ENCODE peak calls at places on chromosome 12, in five cellular contexts. One of them, this sample, is unnamed.

GRCh38 chr12:27229367-27229766 is 14.7 kb upstream of the STK38L start:
- DNase-seq in HepG2: no peak
- DNase-seq in K562: no peak
- DNase-seq in H1: no peak
- DNase-seq in GM12878: no peak
- DNase-seq in this sample: no peak

GRCh38 chr12:22800332-22800731 is 175.4 kb downstream of the ETNK1 start:
- DNase-seq in HepG2: no peak
- DNase-seq in K562: no peak
- DNase-seq in H1: no peak
- DNase-seq in GM12878: no peak
- DNase-seq in this sample: no peak

GRCh38 chr12:96824074-96824837 is 82.8 kb upstream of the NEDD1 start:
- DNase-seq in HepG2: no peak
- DNase-seq in K562: no peak
- DNase-seq in H1: no peak
- DNase-seq in GM12878: no peak
- DNase-seq in this sample: no peak

GRCh38 chr12:754238-754816 is 1.9 kb downstream of the WNK1 start:
- DNase-seq in HepG2: no peak
- DNase-seq in K562: no peak
- DNase-seq in H1: no peak
- DNase-seq in GM12878: no peak
- DNase-seq in this sample: peak

GRCh38 chr12:44217146-44217883 is 381.4 kb downstream of the TMEM117 start:
- DNase-seq in HepG2: no peak
- DNase-seq in K562: no peak
- DNase-seq in H1: no peak
- DNase-seq in GM12878: no peak
- DNase-seq in this sample: no peak

GRCh38 chr12:12823811-12824210 is 10.7 kb downstream of the DDX47 start:
- DNase-seq in HepG2: no peak
- DNase-seq in K562: no peak
- DNase-seq in H1: no peak
- DNase-seq in GM12878: no peak
- DNase-seq in this sample: no peak

GRCh38 chr12:4987076-4987775 is 56.5 kb upstream of the KCNA5 start:
- DNase-seq in HepG2: no peak
- DNase-seq in K562: no peak
- DNase-seq in H1: no peak
- DNase-seq in GM12878: no peak
- DNase-seq in this sample: no peak

GRCh38 chr12:121866331-121866730 is 7.7 kb upstream of the HPD start:
- DNase-seq in HepG2: no peak
- DNase-seq in K562: no peak
- DNase-seq in H1: no peak
- DNase-seq in GM12878: no peak
- DNase-seq in this sample: no peak

GRCh38 chr12:19847294-19848059 is 408.2 kb downstream of the AEBP2 start:
- DNase-seq in HepG2: no peak
- DNase-seq in K562: no peak
- DNase-seq in H1: no peak
- DNase-seq in GM12878: no peak
- DNase-seq in this sample: no peak

GRCh38 chr12:93223440-93224426 is 154.0 kb upstream of the NUDT4 start:
- DNase-seq in HepG2: no peak
- DNase-seq in K562: no peak
- DNase-seq in H1: no peak
- DNase-seq in GM12878: no peak
- DNase-seq in this sample: no peak

GRCh38 chr12:22467190-22467589 is 77.2 kb downstream of the C2CD5 start:
- DNase-seq in HepG2: no peak
- DNase-seq in K562: no peak
- DNase-seq in H1: no peak
- DNase-seq in GM12878: no peak
- DNase-seq in this sample: no peak

GRCh38 chr12:49489720-49490119 is 49.1 kb upstream of the KCNH3 start:
- DNase-seq in HepG2: no peak
- DNase-seq in K562: no peak
- DNase-seq in H1: no peak
- DNase-seq in GM12878: no peak
- DNase-seq in this sample: no peak

GRCh38 chr12:5447329-5447728 is 15.4 kb downstream of the NTF3 start:
- DNase-seq in HepG2: no peak
- DNase-seq in K562: no peak
- DNase-seq in H1: no peak
- DNase-seq in GM12878: no peak
- DNase-seq in this sample: no peak

GRCh38 chr12:122028165-122028591 is 6.5 kb downstream of the BCL7A start:
- DNase-seq in HepG2: no peak
- DNase-seq in K562: no peak
- DNase-seq in H1: no peak
- DNase-seq in GM12878: no peak
- DNase-seq in this sample: no peak

GRCh38 chr12:117579939-117580717 is 218.7 kb upstream of the NOS1 start:
- DNase-seq in HepG2: no peak
- DNase-seq in K562: no peak
- DNase-seq in H1: no peak
- DNase-seq in GM12878: no peak
- DNase-seq in this sample: no peak

GRCh38 chr12:116684891-116685290 is 53.0 kb downstream of the SPRING1 start:
- DNase-seq in HepG2: no peak
- DNase-seq in K562: no peak
- DNase-seq in H1: no peak
- DNase-seq in GM12878: no peak
- DNase-seq in this sample: no peak

GRCh38 chr12:122062832-122063690 is 15.5 kb upstream of the MLXIP start:
- DNase-seq in HepG2: peak
- DNase-seq in K562: peak
- DNase-seq in H1: no peak
- DNase-seq in GM12878: no peak
- DNase-seq in this sample: peak

GRCh38 chr12:107325075-107325474 is 231.7 kb upstream of the CRY1 start:
- DNase-seq in HepG2: no peak
- DNase-seq in K562: no peak
- DNase-seq in H1: no peak
- DNase-seq in GM12878: no peak
- DNase-seq in this sample: no peak

GRCh38 chr12:48717252-48717695 is 767 bp upstream of the CCNT1 start:
- DNase-seq in HepG2: no peak
- DNase-seq in K562: no peak
- DNase-seq in H1: no peak
- DNase-seq in GM12878: peak
- DNase-seq in this sample: peak

GRCh38 chr12:119175115-119175514 is 3.6 kb upstream of the HSPB8 start:
- DNase-seq in HepG2: no peak
- DNase-seq in K562: no peak
- DNase-seq in H1: no peak
- DNase-seq in GM12878: no peak
- DNase-seq in this sample: no peak

GRCh38 chr12:75979181-75979580 is 52.4 kb downstream of the PHLDA1 start:
- DNase-seq in HepG2: no peak
- DNase-seq in K562: no peak
- DNase-seq in H1: no peak
- DNase-seq in GM12878: no peak
- DNase-seq in this sample: peak

GRCh38 chr12:102302553-102302952 is 104.9 kb upstream of the PMCH start:
- DNase-seq in HepG2: no peak
- DNase-seq in K562: no peak
- DNase-seq in H1: no peak
- DNase-seq in GM12878: no peak
- DNase-seq in this sample: no peak

GRCh38 chr12:89333564-89334252 is 18.6 kb downstream of the DUSP6 start:
- DNase-seq in HepG2: no peak
- DNase-seq in K562: peak
- DNase-seq in H1: no peak
- DNase-seq in GM12878: no peak
- DNase-seq in this sample: no peak

GRCh38 chr12:81639196-81639595 is 120.0 kb downstream of the PPFIA2 start:
- DNase-seq in HepG2: no peak
- DNase-seq in K562: no peak
- DNase-seq in H1: no peak
- DNase-seq in GM12878: no peak
- DNase-seq in this sample: no peak

GRCh38 chr12:122106891-122107660 is 28.5 kb downstream of the MLXIP start:
- DNase-seq in HepG2: no peak
- DNase-seq in K562: no peak
- DNase-seq in H1: no peak
- DNase-seq in GM12878: no peak
- DNase-seq in this sample: no peak

GRCh38 chr12:97301576-97301975 is 161.0 kb upstream of the RMST start:
- DNase-seq in HepG2: no peak
- DNase-seq in K562: no peak
- DNase-seq in H1: no peak
- DNase-seq in GM12878: no peak
- DNase-seq in this sample: no peak

GRCh38 chr12:34206061-34206785 is 183.9 kb downstream of the ALG10 start:
- DNase-seq in HepG2: no peak
- DNase-seq in K562: no peak
- DNase-seq in H1: no peak
- DNase-seq in GM12878: no peak
- DNase-seq in this sample: no peak
- TF ChIP-seq HDAC2 in HepG2: no peak
- TF ChIP-seq HDAC2 in K562: no peak
- TF ChIP-seq HDAC2 in H1: no peak
- TF ChIP-seq HDAC2 in GM12878: no peak
- TF ChIP-seq HDAC2 in this sample: no peak

GRCh38 chr12:111436811-111437210 is 31.1 kb downstream of the SH2B3 start:
- DNase-seq in HepG2: no peak
- DNase-seq in K562: no peak
- DNase-seq in H1: no peak
- DNase-seq in GM12878: no peak
- DNase-seq in this sample: no peak

GRCh38 chr12:111440152-111440551 is 34.4 kb downstream of the SH2B3 start:
- DNase-seq in HepG2: no peak
- DNase-seq in K562: no peak
- DNase-seq in H1: no peak
- DNase-seq in GM12878: no peak
- DNase-seq in this sample: no peak

GRCh38 chr12:111437816-111438454 is 32.2 kb downstream of the SH2B3 start:
- DNase-seq in HepG2: no peak
- DNase-seq in K562: no peak
- DNase-seq in H1: no peak
- DNase-seq in GM12878: no peak
- DNase-seq in this sample: no peak

GRCh38 chr12:111439657-111440151 is 34.0 kb downstream of the SH2B3 start:
- DNase-seq in HepG2: no peak
- DNase-seq in K562: no peak
- DNase-seq in H1: no peak
- DNase-seq in GM12878: no peak
- DNase-seq in this sample: no peak

GRCh38 chr12:111438501-111438900 is 32.8 kb downstream of the SH2B3 start:
- DNase-seq in HepG2: no peak
- DNase-seq in K562: no peak
- DNase-seq in H1: no peak
- DNase-seq in GM12878: no peak
- DNase-seq in this sample: no peak
- TF ChIP-seq HDAC2 in HepG2: no peak
- TF ChIP-seq HDAC2 in K562: no peak
- TF ChIP-seq HDAC2 in H1: no peak
- TF ChIP-seq HDAC2 in GM12878: no peak
- TF ChIP-seq HDAC2 in this sample: no peak

GRCh38 chr12:55940065-55940732 is 9.2 kb downstream of the DGKA start:
- DNase-seq in HepG2: peak
- DNase-seq in K562: peak
- DNase-seq in H1: peak
- DNase-seq in GM12878: peak
- DNase-seq in this sample: peak

GRCh38 chr12:55938826-55939501 is 8.0 kb downstream of the DGKA start:
- DNase-seq in HepG2: no peak
- DNase-seq in K562: no peak
- DNase-seq in H1: no peak
- DNase-seq in GM12878: no peak
- DNase-seq in this sample: no peak

GRCh38 chr12:55942055-55942454 is 11.1 kb downstream of the DGKA start:
- DNase-seq in HepG2: no peak
- DNase-seq in K562: no peak
- DNase-seq in H1: no peak
- DNase-seq in GM12878: no peak
- DNase-seq in this sample: no peak

GRCh38 chr12:55946553-55946952 is 15.6 kb downstream of the DGKA start:
- DNase-seq in HepG2: no peak
- DNase-seq in K562: no peak
- DNase-seq in H1: no peak
- DNase-seq in GM12878: no peak
- DNase-seq in this sample: no peak

DNA sequence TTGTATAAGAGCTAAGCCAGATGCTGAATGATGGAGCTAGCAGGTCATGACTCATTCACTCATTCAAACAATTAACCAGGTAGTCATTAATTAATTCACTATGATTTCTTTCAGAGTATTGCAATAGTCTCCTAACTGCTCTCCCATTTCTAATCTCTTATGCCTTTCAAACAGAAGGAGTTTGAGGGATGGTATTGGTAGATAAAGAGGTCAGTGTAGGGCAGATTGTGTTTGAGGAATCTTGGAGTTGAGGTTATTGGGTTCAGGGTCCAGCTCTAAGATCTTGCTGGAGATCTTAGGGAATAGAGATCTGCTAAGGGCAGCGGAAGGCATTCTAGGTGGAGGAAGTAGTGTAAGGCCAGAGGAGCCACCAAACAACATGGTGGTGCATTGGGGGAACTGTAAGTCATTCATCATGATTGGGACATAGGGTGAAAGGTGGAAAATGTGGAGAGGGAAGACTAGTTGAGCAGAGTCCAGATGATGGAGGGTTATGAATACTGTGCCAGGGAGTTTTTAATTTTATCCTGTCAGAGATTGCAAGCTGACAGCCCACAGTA is 11.7 kb downstream of the DGKA start:
- DNase-seq in HepG2: no peak
- DNase-seq in K562: no peak
- DNase-seq in H1: no peak
- DNase-seq in GM12878: no peak
- DNase-seq in this sample: no peak
- TF ChIP-seq HDAC2 in HepG2: no peak
- TF ChIP-seq HDAC2 in K562: no peak
- TF ChIP-seq HDAC2 in H1: no peak
- TF ChIP-seq HDAC2 in GM12878: no peak
- TF ChIP-seq HDAC2 in this sample: no peak

DNA sequence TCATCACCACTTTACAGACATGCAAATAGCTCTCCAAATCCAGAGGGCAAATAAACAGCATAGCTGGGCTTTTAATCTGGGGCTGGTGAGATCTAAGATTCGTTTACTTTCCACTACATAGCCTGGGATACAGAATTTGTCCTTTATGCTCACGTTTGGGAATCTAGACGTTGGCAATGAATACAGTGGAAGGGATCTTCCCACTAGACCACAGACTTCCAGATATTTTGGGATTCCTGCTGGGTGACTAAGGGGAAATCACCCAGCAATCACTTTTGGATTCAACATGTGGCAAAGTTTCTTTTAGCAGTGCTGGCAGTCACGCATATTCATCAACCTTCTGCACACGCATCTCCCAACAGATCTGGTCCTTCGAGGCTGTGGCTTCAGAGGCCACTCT is 23.5 kb downstream of the APPL2 start:
- DNase-seq in HepG2: no peak
- DNase-seq in K562: no peak
- DNase-seq in H1: no peak
- DNase-seq in GM12878: no peak
- DNase-seq in this sample: no peak
- TF ChIP-seq HDAC2 in HepG2: no peak
- TF ChIP-seq HDAC2 in K562: no peak
- TF ChIP-seq HDAC2 in H1: no peak
- TF ChIP-seq HDAC2 in GM12878: no peak
- TF ChIP-seq HDAC2 in this sample: no peak

GRCh38 chr12:56632701-56633464 is 2.8 kb upstream of the BAZ2A start:
- DNase-seq in HepG2: no peak
- DNase-seq in K562: no peak
- DNase-seq in H1: no peak
- DNase-seq in GM12878: no peak
- DNase-seq in this sample: no peak
- TF ChIP-seq HDAC2 in HepG2: no peak
- TF ChIP-seq HDAC2 in K562: no peak
- TF ChIP-seq HDAC2 in H1: no peak
- TF ChIP-seq HDAC2 in GM12878: no peak
- TF ChIP-seq HDAC2 in this sample: no peak

This sample was measured in A549.